ENCODE peak calls at places on chromosome 1, in six cellular contexts. S is sigmoid colon, K is transverse colon, P is K562, Q is esophagus muscularis mucosa, H is stomach. U is an unnamed sample.

GRCh38 chr1:182630586-182630985 is 26.4 kb upstream of the RGS16 start:
- DNase-seq in S (no peak), K (no peak), P (no peak), Q (no peak), H (no peak), U (no peak)

GRCh38 chr1:56508523-56508983 is 70.8 kb downstream of the PLPP3 start:
- DNase-seq in S (peak), K (peak), P (no peak), Q (no peak), H (peak), U (no peak)

GRCh38 chr1:115112496-115113375 is 23.4 kb upstream of the TSPAN2 start:
- DNase-seq in S (no peak), K (peak), P (peak), Q (no peak), H (peak), U (peak)

GRCh38 chr1:202107321-202107761 is 15.4 kb upstream of the GPR37L1 start:
- DNase-seq in S (no peak), K (peak), P (no peak), Q (no peak), H (peak), U (peak)

GRCh38 chr1:87684194-87684593 is 355.5 kb downstream of the LMO4 start:
- DNase-seq in S (no peak), K (peak), P (peak), Q (no peak), H (peak), U (peak)

GRCh38 chr1:61552630-61553029 is 172.3 kb downstream of the TM2D1 start:
- DNase-seq in S (no peak), K (no peak), P (no peak), Q (no peak), H (no peak), U (no peak)

GRCh38 chr1:51671527-51672325 is 54.8 kb downstream of the OSBPL9 start:
- DNase-seq in S (no peak), K (no peak), P (peak), Q (no peak), H (no peak), U (no peak)

GRCh38 chr1:58331156-58331555 is 215.4 kb downstream of the OMA1 start:
- DNase-seq in S (no peak), K (no peak), P (no peak), Q (no peak), H (no peak), U (no peak)

GRCh38 chr1:113943028-113943811 is 14.1 kb downstream of the HIPK1 start:
- DNase-seq in S (no peak), K (no peak), P (no peak), Q (no peak), H (no peak), U (no peak)

GRCh38 chr1:46487818-46488218 is 1.8 kb upstream of the DMBX1 start:
- DNase-seq in S (no peak), K (no peak), P (peak), Q (no peak), H (no peak), U (no peak)

GRCh38 chr1:85219853-85220610 is 19.2 kb upstream of the SYDE2 start:
- DNase-seq in S (no peak), K (no peak), P (peak), Q (no peak), H (no peak), U (no peak)

GRCh38 chr1:244709491-244710368 is 56.8 kb downstream of the DESI2 start:
- DNase-seq in S (no peak), K (peak), P (no peak), Q (no peak), H (no peak), U (no peak)

GRCh38 chr1:162300057-162300917 is 76.4 kb downstream of the SPATA46 start:
- DNase-seq in S (no peak), K (no peak), P (no peak), Q (no peak), H (no peak), U (peak)

GRCh38 chr1:167620002-167620401 is 10.0 kb upstream of the RCSD1 start:
- DNase-seq in S (no peak), K (no peak), P (peak), Q (no peak), H (no peak), U (no peak)

GRCh38 chr1:29831500-29832117 is 595.3 kb downstream of the PTPRU start:
- DNase-seq in S (no peak), K (no peak), P (no peak), Q (no peak), H (no peak), U (no peak)

GRCh38 chr1:86018311-86018923 is 138.2 kb downstream of the COL24A1 start:
- DNase-seq in S (no peak), K (no peak), P (peak), Q (no peak), H (no peak), U (no peak)

GRCh38 chr1:171911506-171911905 is 70.2 kb downstream of the DNM3 start:
- DNase-seq in S (no peak), K (no peak), P (peak), Q (no peak), H (no peak), U (no peak)

GRCh38 chr1:59574085-59574484 is 240.7 kb upstream of the HOOK1 start:
- DNase-seq in S (no peak), K (no peak), P (no peak), Q (no peak), H (no peak), U (no peak)

GRCh38 chr1:40475268-40475667 is 1.8 kb upstream of the ZFP69 start:
- DNase-seq in S (no peak), K (no peak), P (no peak), Q (no peak), H (no peak), U (no peak)

GRCh38 chr1:211732276-211732571 is 56.8 kb upstream of the NEK2 start:
- DNase-seq in S (no peak), K (no peak), P (no peak), Q (no peak), H (no peak), U (no peak)

DNA sequence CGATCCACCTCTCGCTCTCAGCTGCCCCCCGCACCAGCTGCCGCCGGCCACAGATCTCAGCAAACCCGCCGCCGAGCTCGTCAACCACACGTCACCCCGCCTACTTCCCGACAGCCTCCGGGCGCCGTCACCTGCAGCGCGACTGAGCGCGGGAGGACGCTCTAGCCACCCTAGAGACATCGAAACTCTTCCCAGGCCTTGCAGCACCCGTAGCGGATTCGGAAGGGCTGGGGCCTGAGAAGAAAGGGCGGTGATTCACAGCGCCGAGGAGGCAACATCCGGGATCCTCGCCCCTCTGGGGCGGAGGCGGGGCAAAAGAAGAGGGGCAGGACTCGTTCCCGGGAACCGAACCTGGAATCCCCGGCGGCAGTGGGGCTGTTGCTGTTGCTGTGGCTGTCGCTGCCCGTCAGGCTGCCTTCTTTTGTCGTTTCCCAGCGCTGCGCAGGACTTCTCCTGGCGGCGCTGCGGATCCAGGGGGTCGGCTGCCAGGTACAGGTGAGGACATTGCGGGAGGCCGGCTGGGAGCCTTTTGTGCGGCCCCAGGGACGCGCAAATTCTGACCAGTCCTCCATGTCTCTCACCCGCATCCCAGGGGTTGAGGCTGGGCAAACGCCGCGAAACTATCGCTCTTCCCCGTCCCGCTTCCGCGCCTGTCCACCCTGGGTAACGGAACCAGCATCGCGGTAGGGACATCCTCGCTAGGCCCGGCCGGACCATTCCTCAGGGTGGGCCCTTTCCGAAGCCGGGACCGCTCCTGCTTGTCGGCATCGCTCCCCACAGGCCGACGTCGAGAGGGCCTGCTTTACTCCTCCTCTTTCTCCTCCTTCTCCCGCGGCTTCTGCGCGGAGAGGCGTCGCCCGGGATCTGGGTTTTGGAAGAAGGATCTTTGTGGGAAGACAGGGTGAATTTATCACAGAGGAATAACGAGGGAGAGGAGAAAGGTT is at the start of the genes RO60 and UCHL5:
- DNase-seq in S (peak), K (peak), P (peak), Q (peak), H (peak), U (peak)
- TF ChIP-seq EP300 in S (peak), K (peak), P (peak), Q (no peak), H (no peak), U (peak)

GRCh38 chr1:15938628-15939161 is 37.2 kb downstream of the ZBTB17 start:
- DNase-seq in S (no peak), K (no peak), P (no peak), Q (no peak), H (peak), U (no peak)
- TF ChIP-seq POLR2AphosphoS5 in S (no peak), K (peak), P (no peak), Q (no peak), H (no peak), U (no peak)

DNA sequence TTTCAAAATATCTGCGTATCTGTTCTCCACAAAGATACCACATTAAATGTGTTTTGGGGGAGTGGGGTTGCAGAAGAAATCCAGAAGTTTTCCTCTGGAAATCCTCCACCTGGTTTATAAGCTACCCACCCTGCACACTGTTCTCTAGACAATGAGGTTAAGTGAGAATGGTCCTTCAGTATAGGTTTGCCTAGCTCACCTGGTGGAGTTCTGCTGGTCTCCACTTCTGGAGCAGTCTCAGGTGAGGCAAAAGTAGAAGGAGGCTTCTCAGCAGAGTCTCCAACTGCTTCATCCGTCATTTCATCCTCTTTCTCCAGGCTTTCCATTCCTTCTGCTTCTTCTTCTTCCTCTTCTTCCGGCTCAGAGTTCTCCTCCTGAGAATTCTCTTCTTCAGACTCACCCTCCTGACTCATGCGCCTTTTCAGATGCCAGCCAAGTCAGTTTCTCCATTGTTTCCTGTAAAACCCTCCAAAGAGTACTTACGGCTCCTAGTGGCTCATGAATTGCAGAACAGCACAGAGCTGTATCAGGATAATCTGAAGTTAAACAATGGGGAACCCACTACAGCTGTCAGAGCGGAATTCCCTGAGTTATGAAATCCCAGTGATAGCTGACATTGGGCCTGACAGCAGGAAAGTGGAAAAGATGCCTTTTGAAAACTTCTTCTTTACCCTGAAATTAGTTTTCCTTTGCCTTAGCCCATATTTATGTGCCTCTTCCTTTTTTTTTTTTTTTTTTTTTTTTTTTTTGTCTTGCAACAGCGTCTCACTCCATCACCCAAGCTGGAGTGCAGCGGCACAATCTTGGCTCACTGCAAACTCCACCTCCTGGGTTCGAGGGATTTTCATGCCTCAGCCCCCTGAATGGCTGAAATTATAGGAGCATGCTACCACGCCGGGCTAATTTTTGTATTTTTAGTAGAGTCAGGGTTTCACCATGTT is 38.5 kb downstream of the MSTO1 start:
- DNase-seq in S (no peak), K (no peak), P (peak), Q (no peak), H (peak), U (no peak)
- TF ChIP-seq EP300 in S (no peak), K (no peak), P (no peak), Q (no peak), H (no peak), U (peak)

DNA sequence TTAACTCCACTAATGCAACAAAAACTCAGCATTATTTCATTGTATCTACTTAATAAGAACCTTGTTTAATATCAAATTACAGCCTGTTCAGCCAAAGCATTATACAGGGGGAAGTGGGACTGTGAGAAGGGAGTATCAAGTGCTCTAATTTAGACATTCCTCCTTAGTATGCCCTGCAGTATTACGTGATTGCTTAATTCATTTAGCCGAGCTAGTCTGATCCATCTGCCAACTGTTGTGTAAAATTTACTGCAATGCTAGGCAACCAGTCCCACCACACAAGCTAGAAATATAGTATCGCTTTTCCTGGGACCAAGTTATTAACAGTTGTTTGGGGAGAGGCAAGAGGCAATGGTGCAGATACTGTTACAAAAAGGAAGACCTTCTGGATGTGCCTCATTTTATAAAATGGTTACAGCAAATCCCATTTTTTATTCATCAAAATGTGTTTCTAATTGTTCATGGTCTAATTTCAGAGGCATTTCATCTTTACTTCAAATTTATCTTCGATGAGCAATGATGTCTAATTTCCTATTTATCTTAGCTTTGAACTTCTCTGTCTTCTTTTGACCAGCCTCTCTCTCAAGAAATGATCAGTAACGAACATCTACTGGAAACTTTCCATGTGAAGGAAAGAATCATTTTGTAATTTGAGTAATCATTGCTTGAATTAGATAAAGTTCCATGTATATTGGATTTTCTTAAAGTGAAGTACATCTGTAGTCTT is 283.3 kb downstream of the DUSP10 start:
- DNase-seq in S (no peak), K (no peak), P (no peak), Q (no peak), H (no peak), U (no peak)
- TF ChIP-seq POLR2AphosphoS5 in S (no peak), K (peak), P (no peak), Q (no peak), H (no peak), U (no peak)

GRCh38 chr1:22051607-22052114 is 848 bp upstream of the CDC42 start:
- DNase-seq in S (no peak), K (no peak), P (peak), Q (no peak), H (no peak), U (no peak)

GRCh38 chr1:22050330-22050729 is 2.2 kb upstream of the CDC42 start:
- DNase-seq in S (no peak), K (no peak), P (no peak), Q (no peak), H (no peak), U (no peak)

GRCh38 chr1:22053861-22054770 is 1.6 kb downstream of the CDC42 start:
- DNase-seq in S (no peak), K (no peak), P (no peak), Q (no peak), H (no peak), U (no peak)

GRCh38 chr1:22053018-22053860 is 730 bp downstream of the CDC42 start:
- DNase-seq in S (peak), K (peak), P (peak), Q (no peak), H (peak), U (peak)

DNA sequence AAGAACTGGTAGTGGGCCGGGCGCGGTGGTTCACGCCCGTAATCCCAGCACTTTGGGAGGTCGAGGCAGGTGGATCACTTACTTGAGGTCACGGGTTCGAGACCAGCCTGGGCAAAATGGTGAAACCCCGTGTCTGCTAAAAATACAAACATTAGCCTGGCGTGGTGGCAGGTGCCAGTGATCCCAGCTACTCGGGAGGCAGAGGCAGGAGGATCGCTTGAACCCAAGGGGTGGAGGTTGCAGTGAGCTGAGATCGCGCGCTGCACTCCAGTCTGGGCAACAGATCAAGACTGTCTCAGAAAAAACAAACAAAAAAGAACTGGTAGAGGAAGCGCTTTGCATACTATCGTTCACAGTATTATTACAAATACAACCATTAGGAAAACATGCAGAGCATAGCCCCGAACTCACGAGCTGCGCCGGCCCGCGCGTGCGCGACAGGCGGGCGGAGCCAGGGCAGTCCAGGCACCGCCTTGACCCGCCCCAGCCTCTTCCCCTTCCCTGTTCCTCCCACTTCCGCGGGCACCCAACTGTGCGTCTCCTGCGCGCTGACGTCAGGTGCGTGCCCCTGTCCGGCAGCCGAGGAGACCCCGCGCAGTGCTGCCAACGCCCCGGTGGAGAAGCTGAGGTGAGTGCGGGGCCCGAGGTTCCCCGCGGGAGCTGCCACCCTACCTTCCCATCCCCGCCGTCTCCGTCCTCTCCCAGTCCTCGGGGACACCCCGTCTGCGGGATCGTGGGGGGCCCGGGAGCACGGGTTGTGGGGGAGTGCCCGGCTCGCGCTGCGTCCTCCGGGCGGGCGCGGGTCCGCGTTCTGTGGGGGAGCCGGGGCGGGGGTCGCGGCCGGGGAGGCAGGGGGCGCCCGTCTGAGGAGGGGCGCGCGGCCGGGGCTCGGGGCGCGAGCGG is at the start of gene CDC42:
- DNase-seq in S (peak), K (peak), P (peak), Q (peak), H (peak), U (peak)
- TF ChIP-seq EP300 in S (no peak), K (no peak), P (no peak), Q (no peak), H (no peak), U (peak)